ENCODE peak calls at places on chromosomes 5 and 9, in four cellular contexts. M is stimulated activated CD8-positive, alpha-beta memory T cell treated with anti-CD3 and anti-CD28 coated beads, Interleukin-4, amount 100 ng/mL, for 24 hours; H is activated T-helper 1 cell treated with Interleukin-2 at 50 U/mL for 16 hours; L is A549. P is an unnamed sample.

GRCh38 chr5:123116063-123116462 is 27.0 kb downstream of the PRDM6 start:
- DNase-seq in M (no peak), H (no peak), L (no peak), P (no peak)

GRCh38 chr5:116135344-116135743 is 50.5 kb downstream of the COMMD10 start:
- DNase-seq in M (no peak), H (no peak), L (no peak), P (no peak)

GRCh38 chr9:114500583-114501292 is 4.5 kb downstream of the WHRN start:
- DNase-seq in M (no peak), H (no peak), L (no peak), P (no peak)

GRCh38 chr5:158975363-158975762 is 124.4 kb downstream of the EBF1 start:
- DNase-seq in M (no peak), H (no peak), L (no peak), P (no peak)

GRCh38 chr5:146185161-146185560 is 2.7 kb upstream of the LARS1 start:
- DNase-seq in M (no peak), H (no peak), L (no peak), P (no peak)

GRCh38 chr5:151917931-151918330 is 6.7 kb downstream of the GLRA1 start:
- DNase-seq in M (no peak), H (no peak), L (no peak), P (no peak)

GRCh38 chr9:129981180-129981907 is 61.6 kb downstream of the FNBP1 start:
- DNase-seq in M (no peak), H (no peak), L (peak; percentile 45), P (no peak)

GRCh38 chr9:123929177-123929869 is 603 bp downstream of the DENND1A start:
- DNase-seq in M (no peak), H (no peak), L (no peak), P (no peak)

P was measured in CD4-positive, alpha-beta T cell.